ENCODE peak calls at places on chromosome 4, in ten cellular contexts. B is choroid plexus epithelial cell; K is epithelial cell of esophagus; H is occipital lobe; L is renal cortical epithelial cell; U is GM12892; O is mesenchymal stem cell; Y is stimulated activated CD8-positive, alpha-beta memory T cell treated with anti-CD3 and anti-CD28 coated beads, Interleukin-12 subunit alpha, Interleukin-12 subunit beta, amount 100 ng/mL, for 1 hour; E is naive thymus-derived CD4-positive, alpha-beta T cell; M is HTR-8/SVneo. V is an unnamed sample.

GRCh38 chr4:636628-636950 is 11.2 kb downstream of the PDE6B start:
- DNase-seq in B (no peak), H (no peak), O (no peak), U (no peak), Y (no peak), E (no peak), L (no peak), K (no peak), M (no peak), V (no peak)

GRCh38 chr4:8651661-8652180 is 59.2 kb downstream of the CPZ start:
- DNase-seq in K (no peak), E (no peak), B (no peak), U (no peak), H (no peak), L (no peak), M (no peak), Y (no peak), O (no peak), V (no peak)

GRCh38 chr4:107243141-107243779 is 207.1 kb upstream of the DKK2 start:
- DNase-seq in O (no peak), L (no peak), M (no peak), H (no peak), E (no peak), U (no peak), Y (no peak), B (no peak), K (no peak), V (no peak)

GRCh38 chr4:39521253-39521908 is 5.9 kb downstream of the UGDH start:
- DNase-seq in B (peak), E (no peak), K (no peak), L (no peak), Y (no peak), O (no peak), U (no peak), M (peak), H (no peak), V (peak)

GRCh38 chr4:127145001-127145400 is 487.8 kb upstream of the INTU start:
- DNase-seq in O (no peak), E (no peak), B (no peak), Y (no peak), U (no peak), H (no peak), L (no peak), K (no peak), M (no peak), V (no peak)

GRCh38 chr4:2068198-2068470 is 9.0 kb downstream of the NAT8L start:
- DNase-seq in M (no peak), E (no peak), U (no peak), L (no peak), O (no peak), H (no peak), K (no peak), Y (no peak), B (no peak), V (no peak)

GRCh38 chr4:1644906-1645657 is 39.0 kb downstream of the FAM53A start:
- DNase-seq in H (peak), Y (no peak), K (peak), U (no peak), E (no peak), O (peak), M (no peak), L (peak), B (peak), V (no peak)

GRCh38 chr4:45662996-45663395 is 460.9 kb downstream of the GABRG1 start:
- DNase-seq in O (peak), H (peak), Y (no peak), L (peak), E (no peak), K (peak), M (peak), U (no peak), B (peak), V (no peak)

GRCh38 chr4:133151681-133152329 is 2.7 kb downstream of the PCDH10 start:
- DNase-seq in M (peak), O (peak), U (no peak), K (peak), E (no peak), L (no peak), B (peak), H (peak), Y (no peak), V (peak)

GRCh38 chr4:166064706-166065105 is 191.7 kb downstream of the TLL1 start:
- DNase-seq in E (no peak), L (peak), U (no peak), Y (no peak), K (peak), B (no peak), O (no peak), M (no peak), H (no peak), V (no peak)

GRCh38 chr4:180560896-180561295 is 1682.3 kb upstream of the TENM3 start:
- DNase-seq in E (no peak), K (peak), O (peak), Y (no peak), U (no peak), L (peak), M (peak), H (no peak), B (peak), V (no peak)

GRCh38 chr4:16032871-16033505 is 50.8 kb downstream of the PROM1 start:
- DNase-seq in L (peak), O (peak), Y (no peak), M (no peak), K (no peak), E (no peak), H (no peak), U (no peak), B (no peak), V (peak)

GRCh38 chr4:67327245-67327860 is 217.9 kb downstream of the CENPC start:
- DNase-seq in Y (peak), E (peak), H (peak), K (peak), O (peak), B (peak), L (peak), U (peak), M (peak), V (peak)

GRCh38 chr4:185778307-185778706 is 33.7 kb downstream of the SORBS2 start:
- DNase-seq in K (peak), Y (no peak), O (peak), B (peak), H (no peak), L (no peak), U (no peak), E (no peak), M (no peak), V (no peak)

GRCh38 chr4:188887905-188888304 is 748.7 kb downstream of the TRIML1 start:
- DNase-seq in U (no peak), K (no peak), H (no peak), Y (no peak), L (no peak), B (no peak), E (no peak), M (no peak), O (no peak), V (no peak)

GRCh38 chr4:110296892-110297291 is 98.5 kb upstream of the ELOVL6 start:
- DNase-seq in H (no peak), E (no peak), B (no peak), U (no peak), Y (no peak), O (no peak), L (no peak), K (peak), M (no peak), V (no peak)

V was measured in dermis blood vessel endothelial cell.